ENCODE peak calls at places on chromosomes 12 and 14, in eight cellular contexts. F is lower lobe of right lung; H is PC-3; I is ascending aorta; Z is IMR-90; V is CD8-positive, alpha-beta T cell; T is A673; U is aorta. P is an unnamed sample. For H3K4me1 and H3K27me3, the result is how much of the 10 kb centered on the place peaks cover.

GRCh38 chr14:29240046-29240445 is 473.5 kb downstream of the FOXG1 start:
- DNase-seq in V (no peak), F (no peak), T (peak), H (peak), I (no peak), U (no peak), Z (peak), P (no peak)

GRCh38 chr12:55142896-55143870 is 17.0 kb downstream of the OR9K2 start:
- DNase-seq in H (peak), I (no peak), F (no peak), Z (peak), T (peak), V (peak), U (no peak), P (peak)

GRCh38 chr12:132945806-132946506 is 10.2 kb downstream of the ZNF605 start:
- DNase-seq in I (no peak), V (no peak), U (no peak), F (no peak), T (no peak), Z (no peak), H (no peak), P (no peak)

GRCh38 chr12:27616356-27617150 is 79.7 kb upstream of the REP15 start:
- DNase-seq in U (no peak), F (no peak), H (peak), Z (no peak), I (no peak), V (no peak), T (peak), P (no peak)

GRCh38 chr12:18919826-18920511 is 182.1 kb downstream of the CAPZA3 start:
- DNase-seq in V (no peak), I (no peak), Z (no peak), H (no peak), U (no peak), F (no peak), T (no peak), P (no peak)

GRCh38 chr12:130435826-130436225 is 98.1 kb downstream of the PIWIL1 start:
- DNase-seq in Z (no peak), F (no peak), T (no peak), H (no peak), V (no peak), U (peak), I (no peak), P (no peak)

GRCh38 chr12:94322346-94322745 is 137.3 kb downstream of the CEP83 start:
- DNase-seq in I (no peak), Z (no peak), V (no peak), F (no peak), H (no peak), T (no peak), U (no peak), P (no peak)

GRCh38 chr14:94485944-94486841 is 10.2 kb upstream of the SERPINA9 start:
- DNase-seq in V (peak), T (peak), U (peak), I (no peak), F (peak), Z (peak), H (peak), P (no peak)

GRCh38 chr14:95465358-95465757 is 51.1 kb downstream of the SYNE3 start:
- DNase-seq in U (no peak), H (no peak), I (no peak), F (no peak), Z (no peak), V (no peak), T (no peak), P (no peak)

GRCh38 chr14:32450919-32451675 is 122.0 kb downstream of the AKAP6 start:
- DNase-seq in Z (no peak), H (no peak), T (no peak), U (no peak), F (no peak), V (no peak), I (no peak), P (no peak)

GRCh38 chr12:4991373-4991772 is 52.3 kb upstream of the KCNA5 start:
- DNase-seq in H (no peak), F (no peak), T (no peak), I (no peak), V (no peak), U (no peak), Z (no peak), P (no peak)

GRCh38 chr12:96814200-96814599 is 92.9 kb upstream of the NEDD1 start:
- DNase-seq in Z (peak), V (no peak), F (no peak), U (no peak), H (peak), I (no peak), T (no peak), P (no peak)

GRCh38 chr12:101087903-101088302 is 122.1 kb downstream of the SLC5A8 start:
- DNase-seq in Z (no peak), F (no peak), U (no peak), H (no peak), I (no peak), T (no peak), V (no peak), P (no peak)

GRCh38 chr12:56338643-56339422 is at the start of gene IL23A:
- DNase-seq in T (no peak), F (no peak), I (no peak), Z (peak), H (peak), V (peak), U (no peak), P (peak)

GRCh38 chr12:47885566-47885965 is 19.2 kb downstream of the VDR start:
- DNase-seq in U (no peak), T (no peak), I (no peak), F (no peak), V (no peak), Z (no peak), H (no peak), P (no peak)

GRCh38 chr14:76227450-76228050 is 75.8 kb downstream of the GPATCH2L start:
- DNase-seq in T (no peak), U (no peak), H (peak), F (no peak), V (no peak), Z (peak), I (no peak), P (no peak)

GRCh38 chr12:18446245-18446644 is 184.9 kb downstream of the PIK3C2G start:
- DNase-seq in I (no peak), U (no peak), H (no peak), T (no peak), F (no peak), Z (no peak), V (no peak), P (no peak)

GRCh38 chr12:91835693-91836092 is 310.0 kb downstream of the BTG1 start:
- DNase-seq in H (no peak), I (no peak), U (no peak), Z (no peak), F (no peak), V (no peak), T (no peak), P (no peak)

GRCh38 chr12:50055831-50056628 is 1.4 kb upstream of the ASIC1 start:
- DNase-seq in F (peak), T (peak), U (peak), Z (peak), V (peak), H (peak), I (no peak), P (peak)

GRCh38 chr12:64625243-64626077 is 15.2 kb downstream of the RASSF3 start:
- DNase-seq in U (peak), V (peak), H (peak), Z (peak), I (peak), F (no peak), T (peak), P (no peak)

GRCh38 chr12:39883411-39883810 is 222.5 kb downstream of the SLC2A13 start:
- DNase-seq in I (no peak), H (no peak), Z (no peak), F (no peak), V (no peak), U (no peak), T (no peak), P (no peak)

GRCh38 chr14:56107615-56108014 is 10.6 kb upstream of the PELI2 start:
- DNase-seq in H (no peak), I (no peak), T (no peak), U (no peak), Z (no peak), V (no peak), F (no peak), P (no peak)

GRCh38 chr12:119180380-119181040 is 1.8 kb downstream of the HSPB8 start:
- DNase-seq in Z (peak), V (no peak), F (no peak), T (no peak), H (no peak), I (no peak), U (peak), P (no peak)

GRCh38 chr12:11771895-11772502 is 122.5 kb downstream of the ETV6 start:
- DNase-seq in U (no peak), V (no peak), Z (peak), I (no peak), T (no peak), F (no peak), H (peak), P (no peak)

GRCh38 chr14:33573296-33573695 is 377.6 kb downstream of the EGLN3 start:
- DNase-seq in V (no peak), T (no peak), H (no peak), I (no peak), U (no peak), Z (no peak), F (no peak), P (no peak)

GRCh38 chr12:106736051-106736957 is 38.2 kb upstream of the RIC8B start:
- DNase-seq in F (no peak), V (no peak), Z (no peak), T (peak), U (no peak), H (peak), I (no peak), P (no peak)

GRCh38 chr12:22333186-22333745 is 1.2 kb downstream of the ST8SIA1 start:
- DNase-seq in Z (peak), F (no peak), I (no peak), U (no peak), T (no peak), V (no peak), H (no peak), P (no peak)

GRCh38 chr12:120853188-120853587 is 51.0 kb downstream of the SPPL3 start:
- DNase-seq in U (no peak), Z (peak), F (no peak), I (no peak), V (no peak), T (no peak), H (peak), P (no peak)

GRCh38 chr12:43291516-43291915 is 260.5 kb downstream of the ADAMTS20 start:
- DNase-seq in Z (peak), U (no peak), H (no peak), T (no peak), V (no peak), I (no peak), F (no peak), P (no peak)

GRCh38 chr12:19432309-19433170 is 6.8 kb upstream of the AEBP2 start:
- DNase-seq in I (no peak), U (no peak), Z (no peak), T (no peak), F (no peak), H (no peak), V (no peak), P (no peak)

GRCh38 chr14:34212172-34212571 is 249.9 kb downstream of the SPTSSA start:
- DNase-seq in F (no peak), H (no peak), I (no peak), Z (no peak), V (no peak), U (no peak), T (no peak), P (no peak)

GRCh38 chr12:118346895-118347294 is 25.8 kb downstream of the TAOK3 start:
- DNase-seq in U (no peak), F (no peak), H (no peak), I (no peak), T (no peak), Z (no peak), V (no peak), P (no peak)

GRCh38 chr12:92535961-92536360 is 166.8 kb upstream of the PLEKHG7 start:
- DNase-seq in V (no peak), H (no peak), Z (no peak), I (no peak), F (no peak), T (no peak), U (no peak), P (no peak)

GRCh38 chr12:6839482-6840201 is 1.1 kb upstream of the GNB3 start:
- DNase-seq in F (no peak), I (no peak), H (no peak), U (peak), Z (no peak), V (no peak), T (no peak), P (no peak)

GRCh38 chr14:21539154-21539940 is 13.2 kb upstream of the SALL2 start:
- DNase-seq in Z (no peak), T (no peak), U (no peak), H (no peak), I (no peak), V (no peak), F (no peak), P (no peak)

GRCh38 chr12:65655074-65655493 is 169.2 kb upstream of the HMGA2 start:
- DNase-seq in I (no peak), F (no peak), H (peak), V (no peak), Z (peak), T (no peak), U (no peak), P (no peak)

GRCh38 chr12:131783915-131784541 is 44.2 kb upstream of the MMP17 start:
- DNase-seq in V (no peak), F (no peak), Z (peak), U (no peak), T (peak), I (no peak), H (peak), P (no peak)

GRCh38 chr14:24673534-24674203 is 39.7 kb upstream of the GZMB start:
- DNase-seq in I (no peak), V (peak), U (no peak), F (no peak), Z (no peak), T (no peak), H (no peak), P (peak)

GRCh38 chr12:53056296-53056695 is 6.4 kb downstream of the TNS2 start:
- DNase-seq in F (peak), Z (no peak), T (no peak), I (no peak), H (no peak), U (no peak), V (no peak), P (no peak)
- H3K4me1 ChIP-seq in F (half or more), Z (under half), T (under half), I (under half), H (under half), U (under half), V (under half), P (under half)

GRCh38 chr14:60641722-60642269 is 7.5 kb downstream of the SIX1 start:
- DNase-seq in T (no peak), U (no peak), Z (no peak), I (no peak), V (no peak), F (no peak), H (no peak), P (no peak)
- H3K27me3 ChIP-seq in T (under half), U (under half), Z (under half), I (under half), V (under half), F (half or more), H (under half), P (half or more)

GRCh38 chr12:105562727-105563072 is 232.2 kb downstream of the C12orf75 start:
- DNase-seq in T (no peak), Z (no peak), H (no peak), I (no peak), U (no peak), F (no peak), V (no peak), P (no peak)
- H3K4me3 ChIP-seq in T (no peak), Z (peak), H (peak), I (peak), U (no peak), F (no peak), V (no peak), P (no peak)

GRCh38 chr14:51652168-51653095 is 722 bp downstream of the FRMD6 start:
- DNase-seq in T (no peak), I (no peak), V (no peak), F (peak), U (peak), H (peak), Z (no peak), P (peak)
- H3K4me1 ChIP-seq in T (under half), I (under half), V (under half), F (under half), U (under half), H (half or more), Z (under half), P (under half)

GRCh38 chr14:61813101-61813596 is 50.9 kb downstream of the SNAPC1 start:
- DNase-seq in H (no peak), I (no peak), T (no peak), Z (no peak), V (no peak), U (no peak), F (no peak), P (no peak)
- H3K27me3 ChIP-seq in H (under half), I (under half), T (under half), Z (under half), V (under half), U (under half), F (under half), P (under half)

DNA sequence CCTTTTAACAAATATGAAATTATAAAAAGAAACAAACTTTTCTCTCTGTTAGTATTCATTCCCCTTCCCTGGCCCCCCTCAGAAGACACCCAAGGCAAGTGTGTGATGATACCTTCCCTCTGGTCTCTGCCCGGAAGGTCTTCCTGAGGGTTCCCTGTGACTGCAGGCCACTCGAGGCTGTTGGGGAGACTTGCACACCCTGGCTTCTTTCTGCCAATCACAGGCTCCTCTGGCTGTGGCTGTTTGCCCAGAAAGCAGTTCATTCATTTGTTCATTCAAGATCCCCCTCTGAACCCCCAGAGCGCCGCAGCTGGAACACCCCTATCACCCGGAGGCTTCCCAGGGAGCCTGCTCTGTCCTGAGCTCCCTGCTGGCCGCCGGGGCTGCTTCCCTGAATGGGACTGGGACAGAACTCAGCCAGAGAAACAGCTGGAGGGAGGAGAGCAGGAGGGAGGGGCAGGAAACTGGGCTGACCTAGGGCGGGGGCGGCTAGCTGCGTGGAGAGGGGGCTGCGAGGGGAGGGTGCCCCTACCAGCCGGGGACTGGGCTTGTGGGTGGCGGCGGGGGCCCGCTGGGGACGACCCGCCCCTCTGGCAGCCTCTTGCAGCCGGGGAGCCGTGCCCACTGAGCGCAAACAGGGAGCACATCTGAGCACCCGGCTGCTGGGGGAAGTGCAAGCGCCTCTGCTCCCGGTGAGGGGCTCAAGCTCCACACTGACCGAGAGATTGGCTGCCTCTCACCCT is at the start of gene CMKLR1:
- DNase-seq in T (peak), V (no peak), I (peak), U (peak), Z (no peak), F (peak), H (no peak), P (no peak)
- H3K4me3 ChIP-seq in T (peak), V (peak), I (peak), U (peak), Z (no peak), F (peak), H (no peak), P (no peak)

GRCh38 chr12:108241961-108242360 is 97.2 kb downstream of the CMKLR1 start:
- DNase-seq in T (no peak), V (no peak), H (no peak), U (no peak), F (no peak), I (no peak), Z (no peak), P (no peak)
- H3K4me1 ChIP-seq in T (under half), V (under half), H (under half), U (under half), F (under half), I (under half), Z (under half), P (under half)

GRCh38 chr12:3680919-3681594 is 71.9 kb downstream of the CRACR2A start:
- DNase-seq in H (peak), V (peak), U (no peak), Z (no peak), T (no peak), I (no peak), F (no peak), P (no peak)
- H3K27me3 ChIP-seq in H (under half), V (under half), U (under half), Z (under half), T (under half), I (under half), F (under half), P (under half)

GRCh38 chr14:23577710-23578392 is 739 bp downstream of the JPH4 start:
- DNase-seq in U (no peak), T (no peak), F (no peak), I (no peak), Z (no peak), H (no peak), V (peak), P (no peak)

GRCh38 chr14:23577004-23577681 is 1.4 kb downstream of the JPH4 start:
- DNase-seq in V (peak), F (no peak), T (no peak), U (no peak), Z (no peak), H (no peak), I (no peak), P (no peak)

GRCh38 chr14:23579739-23580138 is 1.1 kb upstream of the JPH4 start:
- DNase-seq in U (no peak), I (no peak), T (no peak), F (no peak), V (no peak), H (no peak), Z (no peak), P (no peak)

GRCh38 chr14:23579311-23579630 is 681 bp upstream of the JPH4 start:
- DNase-seq in V (peak), T (no peak), I (no peak), U (no peak), H (no peak), Z (no peak), F (no peak), P (no peak)

DNA sequence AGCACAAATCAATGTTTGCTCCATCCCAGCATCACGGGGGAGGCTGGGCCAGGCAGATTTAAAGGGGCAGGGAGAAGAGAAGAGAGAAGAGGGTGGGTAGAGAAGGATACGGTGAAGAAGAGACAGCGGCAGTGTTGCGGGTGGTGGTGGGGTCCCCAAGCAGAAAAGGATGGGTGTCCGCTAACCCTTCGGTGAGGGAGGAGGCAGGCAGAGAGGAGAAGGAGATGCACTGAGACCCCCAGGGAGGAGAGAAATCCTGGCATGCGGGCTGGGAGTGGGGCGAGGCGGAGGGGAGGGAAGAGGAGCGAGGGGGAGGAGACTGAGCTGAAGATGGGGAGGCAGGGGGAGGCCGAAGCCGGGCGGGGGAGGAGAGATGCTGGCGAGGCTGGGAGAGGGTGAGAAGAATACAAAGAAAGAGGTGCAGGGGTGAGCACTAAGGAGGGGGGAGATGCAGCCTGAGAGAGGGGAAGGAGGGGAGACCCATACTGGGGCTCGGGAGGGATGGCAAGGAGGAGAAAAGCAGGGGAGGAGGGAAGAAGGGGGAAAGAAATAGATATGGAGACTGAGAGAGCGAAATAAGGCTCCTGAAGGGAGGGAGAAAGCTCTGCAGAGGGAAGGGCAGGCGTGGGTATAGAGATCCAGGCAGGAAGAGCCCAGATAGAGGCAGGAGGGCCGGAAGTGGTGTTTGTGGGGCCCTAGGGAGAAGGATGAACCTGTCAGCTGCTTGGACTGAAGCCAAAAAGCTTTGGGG is at the start of gene JPH4:
- DNase-seq in I (no peak), V (peak), T (no peak), F (no peak), H (no peak), Z (no peak), U (no peak), P (no peak)
- H3K4me3 ChIP-seq in I (peak), V (no peak), T (no peak), F (no peak), H (no peak), Z (no peak), U (no peak), P (no peak)